ENCODE peak calls at places on chromosome 14, in six cellular contexts. L is astrocyte; K is activated CD8-positive, alpha-beta memory T cell treated with anti-CD3 and anti-CD28 coated beads for 48 hours; H is iPS DF 6.9; O is RCC 7860; N is left colon. P is an unnamed sample.

GRCh38 chr14:54213531-54213930 is 183.3 kb upstream of the CDKN3 start:
- DNase-seq in H (no peak), O (no peak), L (peak; percentile 59), N (no peak), K (no peak), P (no peak)

GRCh38 chr14:96683575-96684289 is 113.5 kb upstream of the VRK1 start:
- DNase-seq in N (no peak), O (no peak), H (no peak), K (no peak), L (no peak), P (no peak)

GRCh38 chr14:53180272-53181221 is 27.4 kb upstream of the DDHD1 start:
- DNase-seq in N (no peak), O (no peak), H (no peak), L (no peak), K (peak; percentile 13), P (peak; percentile 39)

GRCh38 chr14:31294736-31295398 is 87.3 kb upstream of the HECTD1 start:
- DNase-seq in L (peak; percentile 16), N (no peak), O (no peak), K (no peak), H (no peak), P (no peak)

GRCh38 chr14:93994919-93995682 is 2.0 kb upstream of the CCDC197 start:
- DNase-seq in N (no peak), L (peak; percentile 93), H (no peak), K (no peak), O (peak; percentile 82), P (no peak)

GRCh38 chr14:104266643-104267575 is 128.5 kb downstream of the KIF26A start:
- DNase-seq in K (no peak), H (no peak), L (no peak), O (no peak), N (no peak), P (no peak)

GRCh38 chr14:24011051-24011450 is 22.3 kb downstream of the DHRS4L2 start:
- DNase-seq in N (no peak), L (no peak), K (no peak), H (no peak), O (no peak), P (no peak)

GRCh38 chr14:75487155-75487671 is 35.1 kb upstream of the BATF start:
- DNase-seq in H (no peak), K (no peak), N (no peak), L (no peak), O (no peak), P (no peak)

GRCh38 chr14:50830044-50830931 is 674 bp downstream of the NIN start:
- DNase-seq in H (no peak), N (peak; percentile 61), K (peak; percentile 43), L (peak; percentile 34), O (no peak), P (peak; percentile 43)

GRCh38 chr14:52563120-52563519 is 10.5 kb downstream of the GPR137C start:
- DNase-seq in N (no peak), L (peak; percentile 60), H (no peak), K (no peak), O (peak; percentile 31), P (no peak)

GRCh38 chr14:90581745-90582144 is 184.9 kb downstream of the CALM1 start:
- DNase-seq in N (no peak), K (no peak), L (no peak), H (no peak), O (no peak), P (no peak)

GRCh38 chr14:87409401-87409800 is 583.6 kb downstream of the GALC start:
- DNase-seq in O (no peak), K (no peak), N (no peak), H (no peak), L (peak; percentile 67), P (no peak)

GRCh38 chr14:101193126-101193844 is 289.8 kb upstream of the RTL1 start:
- DNase-seq in N (no peak), H (no peak), K (no peak), L (no peak), O (no peak), P (no peak)